ENCODE peak calls at places on chromosome 14, in five cellular contexts. P, I, K, E and Q are unnamed samples.

GRCh38 chr14:103391048-103391447 is 5.8 kb downstream of the MARK3 start:
- DNase-seq in P (peak; percentile 41), I (peak; percentile 19), K (no peak), E (no peak), Q (no peak)

GRCh38 chr14:72420749-72421452 is 473.0 kb downstream of the DPF3 start:
- DNase-seq in P (peak; percentile 28), K (peak; percentile 78), E (peak; percentile 49), I (peak; percentile 41), Q (peak; percentile 57)

GRCh38 chr14:56666716-56667115 is 87.1 kb downstream of the TMEM260 start:
- DNase-seq in P (no peak), K (no peak), I (no peak), E (no peak), Q (no peak)

GRCh38 chr14:103539056-103539825 is 10.2 kb downstream of the TRMT61A start:
- DNase-seq in E (no peak), P (no peak), I (no peak), K (no peak), Q (no peak)

GRCh38 chr14:63737582-63738006 is 9.7 kb upstream of the SGPP1 start:
- DNase-seq in P (no peak), I (no peak), K (no peak), E (peak; percentile 68), Q (no peak)

GRCh38 chr14:51977075-51977474 is 12.3 kb upstream of the RTRAF start:
- DNase-seq in P (no peak), E (no peak), K (no peak), I (no peak), Q (no peak)

GRCh38 chr14:24690492-24690891 is 56.5 kb upstream of the GZMB start:
- DNase-seq in I (peak; percentile 29), P (no peak), E (no peak), K (no peak), Q (no peak)

GRCh38 chr14:30162066-30162465 is 234.4 kb upstream of the PRKD1 start:
- DNase-seq in P (no peak), I (no peak), K (no peak), E (no peak), Q (no peak)

GRCh38 chr14:79861111-79861510 is 350.2 kb downstream of the DIO2 start:
- DNase-seq in K (no peak), I (no peak), E (no peak), P (no peak), Q (no peak)

GRCh38 chr14:22190411-22191191 is 398.4 kb downstream of the DAD1 start:
- DNase-seq in P (no peak), I (no peak), E (no peak), K (no peak), Q (no peak)

GRCh38 chr14:92759300-92759678 is 10.9 kb upstream of the LGMN start:
- DNase-seq in E (no peak), I (peak; percentile 41), K (no peak), P (no peak), Q (peak; percentile 33)

DNA sequence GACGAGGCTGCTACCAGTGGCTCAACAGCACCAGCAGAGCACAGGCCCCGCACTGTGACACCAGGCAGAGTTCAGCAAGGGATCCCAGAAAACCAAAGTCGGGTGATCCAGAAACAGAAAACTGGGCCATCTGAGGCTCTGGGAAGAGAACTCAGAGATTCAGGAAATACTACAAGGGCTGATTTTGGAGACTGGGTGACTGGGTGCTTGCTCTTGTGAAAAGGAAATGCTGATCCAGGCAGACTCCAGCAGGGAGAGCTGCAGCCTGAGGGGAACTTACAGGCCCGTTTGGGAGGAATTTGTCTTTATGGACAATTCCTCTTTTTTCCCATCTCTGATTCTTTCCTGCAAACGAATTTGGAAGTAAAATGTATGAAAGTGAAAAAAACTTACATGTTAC is 28.2 kb downstream of the FOXN3 start:
- DNase-seq in I (no peak), P (no peak), E (no peak), K (peak; percentile 58), Q (no peak)
- TF ChIP-seq CTCF in I (no peak), P (no peak), E (no peak), K (no peak), Q (no peak)

GRCh38 chr14:100191584-100192249 is 32.3 kb upstream of the DEGS2 start:
- DNase-seq in P (no peak), K (no peak), I (no peak), E (no peak), Q (no peak)

GRCh38 chr14:100193417-100194357 is 34.2 kb upstream of the DEGS2 start:
- DNase-seq in I (peak; percentile 32), E (no peak), K (no peak), P (no peak), Q (no peak)

GRCh38 chr14:100192250-100192671 is 32.8 kb upstream of the DEGS2 start:
- DNase-seq in I (peak; percentile 18), P (no peak), E (no peak), K (peak; percentile 70), Q (no peak)

GRCh38 chr14:100190126-100190525 is 30.7 kb upstream of the DEGS2 start:
- DNase-seq in E (no peak), I (no peak), P (no peak), K (no peak), Q (no peak)

DNA sequence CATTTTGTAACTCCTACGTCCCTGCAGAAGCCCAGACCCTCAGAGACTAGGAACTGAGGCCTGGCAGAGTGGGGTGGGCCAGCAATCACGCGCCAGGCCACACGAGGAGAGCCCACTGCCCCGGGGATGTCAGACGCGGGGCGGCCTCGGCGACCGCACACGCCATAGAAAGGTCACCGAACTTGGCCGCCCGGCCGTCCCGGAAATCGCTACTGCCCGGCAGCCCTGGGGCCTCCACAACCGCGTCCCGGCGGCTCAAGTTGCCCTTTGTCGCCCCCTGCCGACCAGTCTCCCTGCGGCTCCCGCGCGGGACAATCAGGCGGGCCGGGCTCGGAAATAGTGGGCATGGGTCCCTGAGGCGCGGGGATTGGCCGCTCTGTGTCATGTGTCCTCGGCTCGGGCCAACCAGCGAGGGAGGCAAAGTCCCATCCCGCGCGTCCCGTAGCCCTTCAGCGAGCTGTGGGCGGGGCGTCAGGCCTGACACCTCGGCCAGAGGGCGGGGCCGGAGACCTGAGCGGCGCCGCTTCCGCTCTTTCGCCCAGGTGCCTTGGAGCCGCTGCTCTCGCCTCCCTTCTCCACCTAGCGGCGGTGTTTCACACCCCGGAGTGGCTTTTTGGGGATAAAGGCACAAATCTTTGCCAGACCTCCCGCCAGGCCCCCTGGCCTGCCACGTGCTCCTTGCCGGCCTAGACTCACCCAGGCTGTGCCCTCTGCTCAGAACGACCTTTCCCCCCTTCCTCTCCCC is 33.4 kb upstream of the DEGS2 start:
- DNase-seq in E (peak; percentile 96), K (peak; percentile 99), P (peak; percentile 99), I (peak; percentile 97), Q (peak; percentile 100)
- TF ChIP-seq EP300 in E (no peak), K (no peak), P (no peak), I (no peak), Q (no peak)

DNA sequence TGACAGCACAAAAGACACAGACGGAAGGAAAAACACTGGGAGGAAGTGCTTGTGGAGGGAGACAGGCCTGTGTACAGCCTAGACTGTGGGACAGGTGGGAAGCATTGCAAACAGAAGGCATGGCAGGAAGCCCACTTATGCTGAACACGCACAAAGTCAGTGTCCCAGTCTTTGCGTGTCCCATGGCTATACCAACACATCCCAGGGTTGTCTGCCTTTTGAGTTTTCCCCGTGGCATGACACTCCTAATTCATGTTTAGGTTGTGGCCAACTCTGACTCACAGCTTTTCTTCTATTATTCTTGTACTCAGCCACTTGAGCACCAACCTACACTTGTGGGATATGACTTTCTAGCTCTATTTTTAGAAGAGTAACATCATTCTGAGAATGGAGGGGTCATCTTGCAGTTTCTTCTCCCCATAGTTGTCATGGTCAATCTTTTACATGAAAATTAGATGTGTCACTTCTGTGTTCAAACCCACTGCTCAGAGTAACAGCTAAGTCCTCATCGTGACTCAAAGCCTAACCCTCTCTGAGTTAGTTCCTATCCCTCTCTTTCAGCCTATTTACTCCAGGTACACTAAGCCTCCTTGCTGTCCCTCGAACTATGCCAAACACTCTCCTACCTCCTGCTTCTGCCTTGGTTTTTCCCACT is 27.5 kb upstream of the JPH4 start:
- DNase-seq in E (peak; percentile 83), P (no peak), I (no peak), K (no peak), Q (no peak)
- TF ChIP-seq POLR2A in E (peak; percentile 32), P (no peak), I (no peak), K (no peak), Q (no peak)

GRCh38 chr14:33184587-33184986 is 245.9 kb downstream of the NPAS3 start:
- DNase-seq in E (no peak), K (no peak), P (no peak), I (no peak), Q (no peak)
- TF ChIP-seq CTCF in E (peak; percentile 36), K (no peak), P (no peak), I (no peak), Q (no peak)

GRCh38 chr14:61454545-61454944 is 133.2 kb downstream of the PRKCH start:
- DNase-seq in I (no peak), E (no peak), K (no peak), P (no peak), Q (no peak)

GRCh38 chr14:61451491-61451890 is 130.1 kb downstream of the PRKCH start:
- DNase-seq in I (no peak), K (no peak), P (no peak), E (no peak), Q (no peak)

GRCh38 chr14:61453103-61453767 is 131.9 kb downstream of the PRKCH start:
- DNase-seq in K (no peak), P (no peak), E (no peak), I (no peak), Q (no peak)

GRCh38 chr14:61451891-61452400 is 130.6 kb downstream of the PRKCH start:
- DNase-seq in P (no peak), I (no peak), E (no peak), K (no peak), Q (no peak)

DNA sequence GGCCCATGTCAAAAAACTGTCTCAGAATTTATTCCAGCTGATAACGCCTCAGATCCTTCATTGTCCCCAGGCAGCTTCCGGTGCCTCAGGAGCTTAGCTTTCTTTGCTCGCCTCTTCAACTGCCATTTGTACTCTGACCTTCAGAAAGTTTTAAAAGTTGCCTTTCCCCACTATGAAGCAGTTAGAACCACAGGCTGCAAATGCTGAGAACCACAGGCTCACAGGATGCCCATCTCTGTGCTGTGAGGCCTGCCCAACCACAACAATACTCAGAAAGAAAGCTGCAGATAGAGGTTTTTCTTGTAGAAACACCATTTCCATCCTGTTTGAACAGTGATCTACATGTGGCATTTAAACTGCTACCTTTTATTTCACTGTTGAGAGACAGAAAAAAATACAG is 131.1 kb downstream of the PRKCH start:
- DNase-seq in I (no peak), E (no peak), K (no peak), P (no peak), Q (no peak)
- TF ChIP-seq EP300 in I (no peak), E (no peak), K (no peak), P (no peak), Q (no peak)

GRCh38 chr14:99554757-99555531 is 49.1 kb downstream of the CCDC85C start:
- DNase-seq in K (no peak), E (no peak), I (no peak), P (no peak), Q (peak; percentile 88)

GRCh38 chr14:99556134-99556791 is 47.7 kb downstream of the CCDC85C start:
- DNase-seq in K (no peak), E (no peak), P (no peak), I (no peak), Q (no peak)

GRCh38 chr14:99552021-99552553 is 51.9 kb downstream of the CCDC85C start:
- DNase-seq in K (no peak), E (no peak), I (no peak), P (no peak), Q (no peak)

GRCh38 chr14:99552572-99553216 is 51.3 kb downstream of the CCDC85C start:
- DNase-seq in K (no peak), I (no peak), P (no peak), E (no peak), Q (peak; percentile 90)

GRCh38 chr14:99554184-99554583 is 49.8 kb downstream of the CCDC85C start:
- DNase-seq in I (no peak), E (no peak), K (no peak), P (no peak), Q (peak; percentile 76)
- TF ChIP-seq POLR2A in I (no peak), E (no peak), K (no peak), P (no peak), Q (no peak)

GRCh38 chr14:96852823-96853422 is 55.7 kb downstream of the VRK1 start:
- DNase-seq in E (peak; percentile 4), K (no peak), I (peak; percentile 13), P (peak; percentile 6), Q (no peak)
- TF ChIP-seq CTCF in E (peak; percentile 57), K (peak; percentile 52), I (peak; percentile 39), P (peak; percentile 56), Q (no peak)